ENCODE peak calls at places on chromosomes 7 and 10, in seven cellular contexts. S is H9, J is mesendoderm, C is neuronal stem cell, Y is mesenchymal stem cell, L is H1, T is trophoblast cell. I is an unnamed sample.
A peak's percentile ranks its signal among the peaks of the same experiment; 100 is the strongest.

GRCh38 chr7:30853576-30853975 is 58.1 kb upstream of the AQP1 start:
- DNase-seq in S (no peak), J (no peak), C (no peak), Y (no peak), L (no peak), T (no peak), I (no peak)

GRCh38 chr7:12074889-12075288 is 136.2 kb upstream of the TMEM106B start:
- DNase-seq in S (no peak), J (no peak), C (no peak), Y (no peak), L (no peak), T (no peak), I (no peak)

GRCh38 chr10:5746197-5746596 is 61.6 kb downstream of the TASOR2 start:
- DNase-seq in S (no peak), J (no peak), C (no peak), Y (no peak), L (no peak), T (no peak), I (no peak)

GRCh38 chr10:88499569-88500470 is 83.3 kb downstream of the RNLS start:
- DNase-seq in S (no peak), J (no peak), C (no peak), Y (peak; percentile 12), L (no peak), T (peak; percentile 2), I (peak; percentile 71)

GRCh38 chr10:101903827-101904520 is 60.4 kb upstream of the KCNIP2 start:
- DNase-seq in S (no peak), J (no peak), C (no peak), Y (peak; percentile 61), L (no peak), T (no peak), I (peak; percentile 21)

GRCh38 chr7:82530361-82530760 is 86.8 kb upstream of the CACNA2D1 start:
- DNase-seq in S (no peak), J (peak; percentile 77), C (no peak), Y (peak; percentile 47), L (no peak), T (no peak), I (no peak)

GRCh38 chr10:5999440-6000165 is 22.3 kb upstream of the IL15RA start:
- DNase-seq in S (no peak), J (no peak), C (no peak), Y (no peak), L (no peak), T (no peak), I (no peak)

GRCh38 chr10:123140983-123141390 is 5.2 kb downstream of the HMX3 start:
- DNase-seq in S (no peak), J (no peak), C (no peak), Y (no peak), L (no peak), T (no peak), I (no peak)

GRCh38 chr7:30134011-30134410 is 775 bp upstream of the MTURN start:
- DNase-seq in S (no peak), J (no peak), C (no peak), Y (no peak), L (no peak), T (peak; percentile 55), I (no peak)

GRCh38 chr7:35753761-35754603 is 46.9 kb upstream of the SEPTIN7 start:
- DNase-seq in S (no peak), J (peak; percentile 30), C (no peak), Y (peak; percentile 90), L (no peak), T (no peak), I (peak; percentile 66)

GRCh38 chr7:137690635-137691034 is 156.1 kb downstream of the DGKI start:
- DNase-seq in S (no peak), J (no peak), C (no peak), Y (no peak), L (no peak), T (no peak), I (no peak)

GRCh38 chr7:137453356-137453755 is 109.8 kb upstream of the PTN start:
- DNase-seq in S (no peak), J (no peak), C (no peak), Y (no peak), L (no peak), T (no peak), I (no peak)

GRCh38 chr10:122962405-122962804 is 8.4 kb upstream of the C10orf88 start:
- DNase-seq in S (no peak), J (no peak), C (no peak), Y (no peak), L (no peak), T (no peak), I (no peak)

GRCh38 chr10:74194999-74195398 is 44.0 kb downstream of the ADK start:
- DNase-seq in S (no peak), J (no peak), C (no peak), Y (no peak), L (no peak), T (no peak), I (peak; percentile 67)

GRCh38 chr7:15007507-15007906 is 105.0 kb upstream of the DGKB start:
- DNase-seq in S (peak; percentile 68), J (peak; percentile 79), C (no peak), Y (no peak), L (peak; percentile 2), T (no peak), I (no peak)

GRCh38 chr7:36999851-37000480 is 275.7 kb upstream of the AOAH start:
- DNase-seq in S (no peak), J (no peak), C (no peak), Y (no peak), L (no peak), T (no peak), I (no peak)

GRCh38 chr7:37000514-37000913 is 276.2 kb upstream of the AOAH start:
- DNase-seq in S (no peak), J (no peak), C (no peak), Y (no peak), L (no peak), T (no peak), I (no peak)

GRCh38 chr7:36994456-36995112 is 270.3 kb upstream of the AOAH start:
- DNase-seq in S (no peak), J (peak; percentile 29), C (no peak), Y (peak; percentile 26), L (no peak), T (no peak), I (no peak)

GRCh38 chr7:36995776-36996175 is 271.5 kb upstream of the AOAH start:
- DNase-seq in S (no peak), J (no peak), C (no peak), Y (no peak), L (no peak), T (no peak), I (no peak)
- H2BK5ac ChIP-seq in S (no peak overlapping the region), J (no peak overlapping the region), C (no peak overlapping the region), Y (no peak overlapping the region), L (no peak overlapping the region), T (no peak overlapping the region), I (no peak overlapping the region)

GRCh38 chr10:46555713-46556514 is 544 bp downstream of the GPRIN2 start:
- DNase-seq in S (peak; percentile 93), J (peak; percentile 91), C (peak; percentile 68), Y (no peak), L (peak; percentile 69), T (no peak), I (no peak)
- H2BK5ac ChIP-seq in S (no peak overlapping the region), J (no peak overlapping the region), C (peak overlapping the region; percentile 42), Y (no peak overlapping the region), L (peak overlapping the region; percentile 45), T (no peak overlapping the region), I (no peak overlapping the region)

GRCh38 chr7:17253885-17254284 is 44.6 kb upstream of the AHR start:
- DNase-seq in S (no peak), J (no peak), C (no peak), Y (no peak), L (no peak), T (no peak), I (no peak)
- H2BK5ac ChIP-seq in S (no peak overlapping the region), J (no peak overlapping the region), C (no peak overlapping the region), Y (no peak overlapping the region), L (no peak overlapping the region), T (no peak overlapping the region), I (no peak overlapping the region)

DNA sequence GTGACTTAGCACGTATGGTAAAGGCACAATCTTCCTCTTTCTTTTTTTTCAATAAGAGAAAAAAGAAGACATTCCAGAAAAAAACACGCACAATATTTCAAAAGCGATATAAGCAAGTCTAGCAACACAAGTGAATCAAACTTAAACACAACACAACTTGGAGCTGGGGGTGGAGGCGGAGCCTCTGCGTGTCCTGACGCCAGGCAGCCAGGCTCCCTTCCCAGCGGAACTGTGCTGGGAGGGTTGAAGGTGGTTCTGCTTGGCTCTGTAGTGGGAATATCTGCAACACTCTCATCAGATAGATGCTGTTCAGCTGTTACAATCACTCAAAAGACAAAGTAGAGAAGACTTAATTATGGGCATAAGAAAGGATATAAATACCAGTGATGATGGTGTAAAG is 211.4 kb downstream of the WDR37 start:
- DNase-seq in S (no peak), J (no peak), C (no peak), Y (no peak), L (no peak), T (no peak), I (no peak)
- H2BK5ac ChIP-seq in S (no peak overlapping the region), J (no peak overlapping the region), C (no peak overlapping the region), Y (no peak overlapping the region), L (no peak overlapping the region), T (no peak overlapping the region), I (no peak overlapping the region)

DNA sequence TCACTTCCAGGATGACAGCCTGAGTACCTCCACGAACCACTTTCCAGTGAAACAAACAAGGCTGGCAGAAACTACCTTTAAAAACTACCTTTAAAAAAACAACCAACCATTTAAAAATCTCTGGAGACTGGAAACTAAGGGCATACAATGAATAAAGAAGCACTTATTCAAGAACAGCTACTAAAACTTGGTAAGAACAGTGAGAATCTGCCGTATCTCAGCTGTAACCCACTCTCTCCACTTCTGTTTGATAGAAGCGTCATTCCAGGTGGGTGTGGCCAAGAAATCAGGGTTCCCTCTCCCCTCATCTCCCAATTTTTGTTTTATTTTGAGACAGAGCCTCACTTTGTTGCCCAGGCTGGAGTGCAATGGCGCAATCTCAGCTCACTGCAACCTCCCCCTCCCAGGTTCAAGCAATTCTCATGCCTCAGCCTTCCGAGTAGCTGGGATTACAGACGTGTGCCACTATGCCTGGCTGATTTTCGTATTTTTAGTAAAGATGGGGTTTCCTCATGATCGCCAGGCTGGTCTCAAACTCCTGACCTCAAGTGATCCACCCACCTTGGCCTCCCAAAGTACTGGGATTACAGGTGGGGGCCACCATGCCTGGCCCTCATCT is 158.8 kb upstream of the CHST15 start:
- DNase-seq in S (no peak), J (no peak), C (no peak), Y (no peak), L (no peak), T (no peak), I (no peak)
- H2BK5ac ChIP-seq in S (no peak overlapping the region), J (no peak overlapping the region), C (no peak overlapping the region), Y (no peak overlapping the region), L (no peak overlapping the region), T (no peak overlapping the region), I (no peak overlapping the region)

GRCh38 chr10:58943960-58944359 is 232.5 kb upstream of the PHYHIPL start:
- DNase-seq in S (no peak), J (no peak), C (no peak), Y (no peak), L (no peak), T (no peak), I (no peak)
- H2BK5ac ChIP-seq in S (no peak overlapping the region), J (no peak overlapping the region), C (no peak overlapping the region), Y (no peak overlapping the region), L (no peak overlapping the region), T (no peak overlapping the region), I (no peak overlapping the region)

GRCh38 chr10:45553613-45554012 is 119.0 kb downstream of the ZFAND4 start:
- DNase-seq in S (no peak), J (no peak), C (no peak), Y (no peak), L (no peak), T (no peak), I (no peak)
- H2BK5ac ChIP-seq in S (no peak overlapping the region), J (no peak overlapping the region), C (no peak overlapping the region), Y (no peak overlapping the region), L (no peak overlapping the region), T (no peak overlapping the region), I (no peak overlapping the region)